ENCODE peak calls at places on chromosome 1, in four cellular contexts. One of them, this sample, is unnamed.
A peak's percentile ranks its signal among the peaks of the same experiment; 100 is the strongest.

GRCh38 chr1:210487021-210487420 is 158.3 kb downstream of the HHAT start:
- DNase-seq in HepG2: no peak
- DNase-seq in K562: no peak
- DNase-seq in GM12878: no peak
- DNase-seq in this sample: no peak

GRCh38 chr1:214658785-214659184 is 55.8 kb downstream of the CENPF start:
- DNase-seq in HepG2: peak; percentile 39
- DNase-seq in K562: no peak
- DNase-seq in GM12878: no peak
- DNase-seq in this sample: no peak

GRCh38 chr1:17250601-17251000 is 1.7 kb downstream of the PADI3 start:
- DNase-seq in HepG2: no peak
- DNase-seq in K562: no peak
- DNase-seq in GM12878: no peak
- DNase-seq in this sample: no peak

GRCh38 chr1:230327892-230328284 is 98.2 kb downstream of the PGBD5 start:
- DNase-seq in HepG2: no peak
- DNase-seq in K562: peak; percentile 46
- DNase-seq in GM12878: peak; percentile 5
- DNase-seq in this sample: no peak

GRCh38 chr1:223308141-223308540 is 55.8 kb downstream of the SUSD4 start:
- DNase-seq in HepG2: no peak
- DNase-seq in GM12878: no peak
- DNase-seq in K562: no peak
- DNase-seq in this sample: no peak

GRCh38 chr1:155130272-155131006 is 2.8 kb downstream of the EFNA1 start:
- DNase-seq in GM12878: no peak
- DNase-seq in HepG2: no peak
- DNase-seq in K562: no peak
- DNase-seq in this sample: no peak

GRCh38 chr1:25815208-25816111 is 4.3 kb upstream of the MTFR1L start:
- DNase-seq in K562: no peak
- DNase-seq in GM12878: no peak
- DNase-seq in HepG2: no peak
- DNase-seq in this sample: no peak

GRCh38 chr1:81408404-81408803 is 392.3 kb upstream of the ADGRL2 start:
- DNase-seq in GM12878: no peak
- DNase-seq in HepG2: no peak
- DNase-seq in K562: no peak
- DNase-seq in this sample: no peak

GRCh38 chr1:157993179-157994080 is at the start of gene KIRREL1:
- DNase-seq in HepG2: no peak
- DNase-seq in GM12878: no peak
- DNase-seq in K562: no peak
- DNase-seq in this sample: no peak

GRCh38 chr1:179883739-179884138 is 1.7 kb downstream of the TOR1AIP1 start:
- DNase-seq in K562: peak; percentile 38
- DNase-seq in HepG2: peak; percentile 45
- DNase-seq in GM12878: peak; percentile 56
- DNase-seq in this sample: no peak

DNA sequence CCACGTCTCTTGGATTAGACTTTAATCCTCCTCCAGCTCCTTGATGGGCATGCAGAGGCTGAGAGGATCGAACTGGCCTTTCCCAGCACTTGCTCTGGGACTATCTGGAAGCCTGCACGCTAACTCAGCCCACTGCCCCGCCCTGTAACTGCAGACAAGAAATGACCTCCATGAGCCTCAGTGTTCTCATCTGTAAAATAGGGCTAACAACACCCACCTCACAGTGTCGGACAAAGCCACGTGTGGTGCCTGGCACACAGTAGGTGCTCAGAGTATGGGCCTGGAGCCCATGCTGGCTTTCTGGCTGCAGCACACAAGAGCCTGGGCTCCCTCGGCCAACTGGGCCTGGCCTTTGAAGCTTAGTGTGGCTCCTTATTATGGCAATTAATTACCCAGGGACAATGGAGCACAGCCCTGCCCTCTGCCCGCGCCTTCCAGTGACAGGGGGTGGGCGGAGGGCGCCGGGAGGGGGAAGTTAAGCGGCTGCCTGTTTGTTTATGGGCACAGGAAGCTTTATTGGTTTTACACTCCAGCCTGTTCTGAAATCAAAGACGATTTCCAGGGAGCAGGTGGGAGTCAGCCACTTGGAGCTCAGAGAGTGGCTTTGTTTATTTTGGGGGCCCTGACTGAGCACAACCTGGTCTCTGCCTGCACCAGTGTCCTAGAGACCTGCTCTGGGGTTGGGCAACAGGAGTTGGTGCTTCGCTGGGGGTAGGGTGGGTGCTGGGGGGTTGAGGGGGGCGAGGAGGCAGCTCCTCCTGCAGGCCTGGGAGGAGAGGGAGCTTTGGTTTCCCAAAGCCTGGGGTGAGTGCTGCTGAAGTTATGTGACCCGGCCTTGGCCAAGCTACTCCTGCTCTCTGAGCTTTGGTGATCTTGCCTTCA is 31.0 kb downstream of the PAX7 start:
- DNase-seq in GM12878: no peak
- DNase-seq in K562: no peak
- DNase-seq in HepG2: no peak
- DNase-seq in this sample: no peak
- TF ChIP-seq JUND in GM12878: no peak
- TF ChIP-seq JUND in K562: no peak
- TF ChIP-seq JUND in HepG2: no peak
- TF ChIP-seq JUND in this sample: no peak

GRCh38 chr1:8651236-8651890 is 166.1 kb downstream of the RERE start:
- DNase-seq in GM12878: no peak
- DNase-seq in K562: no peak
- DNase-seq in HepG2: no peak
- DNase-seq in this sample: no peak

GRCh38 chr1:8652607-8653046 is 164.8 kb downstream of the RERE start:
- DNase-seq in HepG2: no peak
- DNase-seq in GM12878: no peak
- DNase-seq in K562: no peak
- DNase-seq in this sample: no peak

GRCh38 chr1:8651962-8652361 is 165.5 kb downstream of the RERE start:
- DNase-seq in GM12878: no peak
- DNase-seq in K562: no peak
- DNase-seq in HepG2: no peak
- DNase-seq in this sample: no peak

GRCh38 chr1:8649027-8649426 is 168.4 kb downstream of the RERE start:
- DNase-seq in HepG2: no peak
- DNase-seq in K562: no peak
- DNase-seq in GM12878: no peak
- DNase-seq in this sample: no peak

GRCh38 chr1:8649875-8650274 is 167.6 kb downstream of the RERE start:
- DNase-seq in GM12878: no peak
- DNase-seq in HepG2: no peak
- DNase-seq in K562: no peak
- DNase-seq in this sample: no peak
- H3K4me1 ChIP-seq in GM12878: peaks cover 61% of the 10 kb centered on the region
- H3K4me1 ChIP-seq in HepG2: peaks cover 63% of the 10 kb centered on the region
- H3K4me1 ChIP-seq in K562: peaks cover 4% of the 10 kb centered on the region
- H3K4me1 ChIP-seq in this sample: no peaks in the 10 kb centered on the region

GRCh38 chr1:163196449-163196787 is 6.3 kb downstream of the RGS5 start:
- DNase-seq in GM12878: no peak
- DNase-seq in HepG2: no peak
- DNase-seq in K562: no peak
- DNase-seq in this sample: no peak

GRCh38 chr1:163197022-163197421 is 5.7 kb downstream of the RGS5 start:
- DNase-seq in HepG2: no peak
- DNase-seq in K562: no peak
- DNase-seq in GM12878: no peak
- DNase-seq in this sample: no peak

GRCh38 chr1:163191301-163191700 is 11.4 kb downstream of the RGS5 start:
- DNase-seq in GM12878: peak; percentile 9
- DNase-seq in HepG2: no peak
- DNase-seq in K562: no peak
- DNase-seq in this sample: no peak

DNA sequence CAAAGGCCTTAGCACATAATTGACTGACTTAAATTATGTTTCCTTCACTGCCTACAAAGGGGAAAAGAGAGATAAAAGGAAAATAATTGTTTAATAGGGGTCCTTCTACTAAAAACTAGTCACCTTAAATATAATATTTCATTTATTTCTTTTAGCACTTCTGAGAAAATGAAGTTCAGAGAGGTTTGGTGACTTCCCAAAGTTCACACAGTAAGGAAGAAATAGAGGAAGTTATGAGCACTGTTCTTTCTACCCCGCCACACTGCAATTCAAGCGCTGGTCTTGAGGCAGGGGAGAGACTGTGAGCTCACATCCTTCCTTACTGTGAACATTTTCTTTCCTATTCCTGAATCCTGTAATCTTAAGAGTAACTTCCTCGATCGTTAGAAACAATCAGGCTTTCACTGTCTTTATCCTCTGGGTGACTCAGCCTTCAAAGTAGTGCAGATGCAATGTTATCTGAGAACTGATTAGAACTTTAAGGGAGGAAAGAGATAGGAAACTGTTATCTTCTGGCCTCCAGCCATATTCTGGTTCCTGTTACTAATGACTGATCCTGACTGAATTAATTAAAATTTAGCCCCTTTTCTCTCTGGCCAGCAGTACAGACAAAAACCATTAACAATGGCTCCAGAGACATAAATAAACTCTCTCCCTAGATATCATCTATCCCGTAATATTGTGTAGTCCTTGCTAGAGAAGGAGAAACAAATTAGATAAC is 6.8 kb downstream of the RGS5 start:
- DNase-seq in GM12878: no peak
- DNase-seq in K562: no peak
- DNase-seq in HepG2: no peak
- DNase-seq in this sample: peak; percentile 6
- TF ChIP-seq ATF3 in GM12878: no peak
- TF ChIP-seq ATF3 in K562: peak; percentile 17
- TF ChIP-seq ATF3 in HepG2: no peak
- TF ChIP-seq ATF3 in this sample: no peak

GRCh38 chr1:182641561-182641960 is 37.4 kb upstream of the RGS16 start:
- DNase-seq in HepG2: no peak
- DNase-seq in K562: no peak
- DNase-seq in GM12878: no peak
- DNase-seq in this sample: no peak
- TF ChIP-seq JUND in HepG2: no peak
- TF ChIP-seq JUND in K562: no peak
- TF ChIP-seq JUND in GM12878: no peak
- TF ChIP-seq JUND in this sample: no peak

DNA sequence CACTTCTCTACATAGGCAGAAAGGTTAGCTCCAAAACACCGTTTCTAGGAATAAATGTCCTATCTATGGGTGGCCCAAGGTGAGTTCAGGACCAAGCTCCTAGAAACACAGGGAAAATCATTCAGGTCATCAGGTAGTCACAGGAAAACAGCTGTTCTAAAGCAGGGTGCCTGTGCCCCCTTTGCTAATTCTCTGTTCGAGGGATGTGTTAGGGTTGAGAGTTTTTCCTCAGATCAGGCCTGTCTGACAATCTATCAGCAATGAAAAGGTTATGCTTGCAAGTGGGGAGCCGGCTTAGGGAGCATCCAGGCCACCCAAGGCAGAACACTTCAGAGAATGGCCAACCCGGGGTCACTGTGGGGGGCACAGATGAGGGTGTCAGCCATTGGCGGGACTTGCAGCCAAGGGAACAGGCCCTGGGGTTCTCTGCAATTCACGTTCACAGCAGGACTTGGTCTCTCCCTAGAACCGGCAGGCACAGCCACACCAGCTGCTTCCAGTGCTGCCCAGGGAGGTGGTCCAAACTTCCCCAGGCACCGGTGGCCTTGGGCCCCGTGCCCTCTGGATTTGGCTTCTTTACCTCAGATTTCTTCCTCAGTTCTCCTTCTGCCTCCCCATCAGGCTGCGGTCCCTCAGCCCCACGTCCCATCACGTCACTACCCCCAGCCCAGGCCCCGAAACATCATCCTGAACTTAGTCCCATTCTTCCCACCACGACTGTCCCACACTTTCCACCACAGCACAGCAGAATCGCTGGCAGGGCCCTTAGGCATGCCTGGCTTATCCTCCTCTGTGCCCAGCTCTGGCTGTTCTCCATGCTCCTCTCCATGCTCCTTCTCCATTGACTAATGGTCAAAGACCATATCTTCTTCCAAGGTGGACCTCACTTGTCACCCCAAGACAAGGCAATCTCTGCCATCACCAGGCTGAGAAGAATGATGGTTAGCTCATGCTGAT is 11.0 kb downstream of the CD2 start:
- DNase-seq in GM12878: no peak
- DNase-seq in K562: no peak
- DNase-seq in HepG2: no peak
- DNase-seq in this sample: no peak
- H3K4me1 ChIP-seq in GM12878: peaks cover 22% of the 10 kb centered on the region
- H3K4me1 ChIP-seq in K562: peaks cover 21% of the 10 kb centered on the region
- H3K4me1 ChIP-seq in HepG2: peaks cover 13% of the 10 kb centered on the region
- H3K4me1 ChIP-seq in this sample: no peaks in the 10 kb centered on the region

GRCh38 chr1:68963353-68963752 is 466.5 kb upstream of the DEPDC1 start:
- DNase-seq in K562: no peak
- DNase-seq in HepG2: no peak
- DNase-seq in GM12878: no peak
- DNase-seq in this sample: no peak
- TF ChIP-seq ATF3 in K562: no peak
- TF ChIP-seq ATF3 in HepG2: no peak
- TF ChIP-seq ATF3 in GM12878: no peak
- TF ChIP-seq ATF3 in this sample: no peak

DNA sequence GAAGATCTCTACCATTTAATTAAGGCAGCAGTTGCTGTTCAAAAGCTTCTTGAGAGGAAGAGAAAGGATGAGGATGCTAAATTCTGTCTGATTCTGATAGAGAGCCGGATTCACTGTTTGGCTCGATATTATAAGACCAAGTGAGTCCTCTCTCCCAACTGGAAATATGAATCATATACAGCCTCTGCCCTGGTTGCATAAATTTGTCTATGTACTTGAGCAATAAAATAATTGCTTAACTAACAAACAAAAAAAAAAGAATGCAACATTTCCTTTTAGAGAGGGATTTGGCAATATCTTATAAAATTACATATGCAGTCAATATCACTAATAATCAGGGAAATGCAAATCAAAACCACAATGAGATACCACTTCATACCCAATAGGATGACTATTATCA is 26.8 kb downstream of the ALDH9A1 start:
- DNase-seq in HepG2: no peak
- DNase-seq in K562: no peak
- DNase-seq in GM12878: no peak
- DNase-seq in this sample: no peak
- TF ChIP-seq JUND in HepG2: no peak
- TF ChIP-seq JUND in K562: no peak
- TF ChIP-seq JUND in GM12878: no peak
- TF ChIP-seq JUND in this sample: no peak